ENCODE peak calls at places on chromosomes 2 and 18, in five cellular contexts. X, I, O, B and Z are unnamed samples.

GRCh38 chr2:10547011-10547410 is 98.9 kb upstream of the ODC1 start:
- DNase-seq in X (no peak), I (peak), O (no peak), B (no peak), Z (no peak)

GRCh38 chr2:101893676-101894381 is 97.9 kb upstream of the IL1R2 start:
- DNase-seq in X (no peak), I (no peak), O (no peak), B (no peak), Z (no peak)

GRCh38 chr2:219541611-219542180 is 1.9 kb downstream of the CHPF start:
- DNase-seq in X (peak), I (peak), O (peak), B (peak), Z (peak)

GRCh38 chr2:147538088-147538487 is 306.7 kb upstream of the ACVR2A start:
- DNase-seq in X (no peak), I (no peak), O (no peak), B (no peak), Z (no peak)

GRCh38 chr2:9641641-9642040 is 10.8 kb upstream of the YWHAQ start:
- DNase-seq in X (no peak), I (no peak), O (no peak), B (peak), Z (no peak)

GRCh38 chr2:226215902-226216503 is 583.6 kb downstream of the IRS1 start:
- DNase-seq in X (peak), I (peak), O (peak), B (peak), Z (peak)

GRCh38 chr2:96853321-96853720 is 4.5 kb downstream of the ANKRD39 start:
- DNase-seq in X (no peak), I (no peak), O (no peak), B (no peak), Z (no peak)

GRCh38 chr2:170271340-170271739 is 93.4 kb downstream of the MYO3B start:
- DNase-seq in X (no peak), I (peak), O (no peak), B (no peak), Z (no peak)

GRCh38 chr2:203062126-203062525 is 47.5 kb downstream of the NBEAL1 start:
- DNase-seq in X (no peak), I (no peak), O (no peak), B (no peak), Z (no peak)

GRCh38 chr2:10787176-10787968 is 25.2 kb downstream of the PDIA6 start:
- DNase-seq in X (no peak), I (no peak), O (no peak), B (peak), Z (no peak)

GRCh38 chr2:8542381-8543064 is 139.3 kb upstream of the ID2 start:
- DNase-seq in X (no peak), I (no peak), O (no peak), B (no peak), Z (no peak)

GRCh38 chr2:8544786-8545631 is 136.8 kb upstream of the ID2 start:
- DNase-seq in X (peak), I (peak), O (peak), B (peak), Z (peak)

GRCh38 chr2:8543065-8543411 is 138.8 kb upstream of the ID2 start:
- DNase-seq in X (no peak), I (no peak), O (no peak), B (no peak), Z (no peak)

GRCh38 chr2:8544168-8544785 is 137.6 kb upstream of the ID2 start:
- DNase-seq in X (no peak), I (no peak), O (no peak), B (no peak), Z (no peak)

GRCh38 chr2:8543412-8544167 is 138.3 kb upstream of the ID2 start:
- DNase-seq in X (no peak), I (peak), O (peak), B (peak), Z (peak)
- H3K4me3 ChIP-seq in X (peak), I (peak), O (no peak), B (peak), Z (no peak)

GRCh38 chr2:238494573-238494961 is 67.8 kb downstream of the ASB1 start:
- DNase-seq in X (no peak), I (no peak), O (peak), B (no peak), Z (no peak)
- H3K4me3 ChIP-seq in X (no peak), I (no peak), O (no peak), B (no peak), Z (no peak)

GRCh38 chr2:22455086-22455485 is 929.9 kb upstream of the KLHL29 start:
- DNase-seq in X (no peak), I (no peak), O (no peak), B (no peak), Z (no peak)

GRCh38 chr2:22449676-22450075 is 935.3 kb upstream of the KLHL29 start:
- DNase-seq in X (no peak), I (no peak), O (no peak), B (no peak), Z (no peak)

DNA sequence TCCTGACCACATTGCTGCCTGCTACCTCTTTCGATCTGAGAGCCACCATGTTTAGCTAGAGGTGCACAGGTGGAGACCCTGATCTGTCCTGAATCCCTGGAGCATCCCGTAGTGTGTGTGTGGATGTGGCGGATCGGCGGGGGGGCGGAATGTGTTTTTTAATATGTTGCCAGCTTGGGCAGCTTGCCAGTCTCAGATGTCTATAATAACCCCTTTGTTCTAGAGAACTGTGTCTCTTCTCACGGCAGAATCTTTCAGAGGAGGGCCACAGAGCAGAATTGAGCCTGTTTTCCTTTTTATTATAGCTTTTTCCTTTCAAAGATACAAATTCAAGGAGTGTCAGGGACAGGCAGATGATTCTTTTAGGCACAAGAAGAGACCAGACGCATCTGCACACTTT is 934.1 kb upstream of the KLHL29 start:
- DNase-seq in X (no peak), I (no peak), O (no peak), B (no peak), Z (no peak)
- H3K4me3 ChIP-seq in X (no peak), I (no peak), O (no peak), B (no peak), Z (no peak)

GRCh38 chr2:106197878-106198277 is 3.8 kb upstream of the UXS1 start:
- DNase-seq in X (no peak), I (peak), O (no peak), B (no peak), Z (no peak)

GRCh38 chr2:106193977-106194778 is at the start of gene UXS1:
- DNase-seq in X (peak), I (peak), O (peak), B (peak), Z (peak)

GRCh38 chr2:106195996-106196395 is 1.9 kb upstream of the UXS1 start:
- DNase-seq in X (no peak), I (no peak), O (no peak), B (no peak), Z (no peak)

GRCh38 chr2:106193491-106193976 is 567 bp downstream of the UXS1 start:
- DNase-seq in X (no peak), I (peak), O (peak), B (peak), Z (no peak)

GRCh38 chr2:106195456-106195855 is 1.4 kb upstream of the UXS1 start:
- DNase-seq in X (no peak), I (no peak), O (no peak), B (no peak), Z (no peak)
- H3K4me3 ChIP-seq in X (no peak), I (no peak), O (no peak), B (no peak), Z (no peak)

GRCh38 chr2:200515155-200515554 is 5.3 kb upstream of the KCTD18 start:
- DNase-seq in X (peak), I (no peak), O (no peak), B (no peak), Z (peak)
- H3K4me3 ChIP-seq in X (no peak), I (no peak), O (no peak), B (no peak), Z (no peak)

DNA sequence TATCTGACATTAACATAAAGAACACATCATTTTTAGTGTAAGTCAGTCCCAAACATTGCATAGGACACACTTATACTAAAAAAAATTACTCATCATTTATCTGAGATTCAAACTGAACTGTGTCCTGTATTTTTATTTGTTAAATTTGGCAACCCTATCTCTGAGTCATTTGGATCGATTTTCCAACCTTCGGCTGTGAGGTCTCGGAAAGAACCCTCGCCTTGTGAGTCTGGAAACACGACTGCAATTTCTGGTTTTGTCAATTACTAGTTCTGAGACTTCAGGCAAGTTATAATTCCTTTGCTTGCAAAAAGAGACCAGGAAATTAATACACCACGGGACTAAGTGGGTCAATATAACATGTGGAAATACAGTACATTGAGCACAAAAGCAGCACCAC is 14.0 kb downstream of the ATP8B1 start:
- DNase-seq in X (no peak), I (peak), O (no peak), B (no peak), Z (no peak)
- H3K4me3 ChIP-seq in X (no peak), I (peak), O (no peak), B (no peak), Z (no peak)

DNA sequence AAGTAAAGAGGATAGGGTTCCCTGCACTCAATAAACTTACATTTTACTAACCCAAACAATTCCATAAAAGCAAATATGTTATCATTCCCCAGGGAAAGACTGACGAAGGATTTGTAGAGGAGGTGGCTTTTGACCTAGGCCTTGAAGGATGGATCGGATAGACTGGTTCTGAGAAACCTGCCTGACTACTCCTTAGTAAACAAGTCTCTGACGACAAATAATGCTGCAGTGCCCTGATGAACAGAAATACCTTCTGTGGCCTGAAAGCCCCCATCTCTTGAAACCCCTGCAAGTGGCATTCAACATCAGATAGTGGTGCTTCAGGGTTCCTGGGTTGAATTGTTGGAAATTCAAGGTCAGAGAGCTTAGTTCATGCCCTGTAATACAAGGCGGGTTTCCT is 19.2 kb downstream of the PRKCE start:
- DNase-seq in X (no peak), I (no peak), O (no peak), B (no peak), Z (no peak)
- H3K4me3 ChIP-seq in X (no peak), I (no peak), O (no peak), B (no peak), Z (no peak)

GRCh38 chr2:209534228-209534627 is 110.4 kb downstream of the MAP2 start:
- DNase-seq in X (no peak), I (no peak), O (no peak), B (no peak), Z (no peak)
- H3K4me3 ChIP-seq in X (no peak), I (no peak), O (no peak), B (no peak), Z (no peak)